ENCODE peak calls at places on chromosomes 13 and 19, in nine cellular contexts. W is activated T-helper 1 cell treated with anti-CD3 and anti-CD28 coated beads, Interleukin-12 subunit alpha, Interleukin-12 subunit beta, Interleukin-2, Interleukin-4 antibody, amounts not matched to agents 30 ng/mL and 10 ng/mL and 1 ng/mL, durations not matched to agents 14 hours and 24 hours and 36 hours; E is mesenteric fat pad; H is NCI-H2171; X is MCF 10A; N is activated CD8-positive, alpha-beta memory T cell treated with anti-CD3 and anti-CD28 coated beads for 4 hours; R is lower leg skin; Y is colonic mucosa; Q is stimulated activated CD4-positive, alpha-beta T cell treated with anti-CD3 and anti-CD28 coated beads, Interleukin-4, amount 100 ng/mL, for 1 hour. V is an unnamed sample.

GRCh38 chr19:54921082-54921481 is 15.1 kb downstream of the NCR1 start:
- DNase-seq in W (no peak), Y (no peak), E (no peak), R (no peak), H (no peak), X (no peak), Q (no peak), N (no peak), V (no peak)

GRCh38 chr13:25175026-25175425 is 2.9 kb upstream of the AMER2 start:
- DNase-seq in Q (no peak), N (no peak), R (no peak), W (no peak), H (no peak), E (no peak), Y (no peak), X (no peak), V (no peak)

GRCh38 chr13:112446867-112447266 is 70.7 kb downstream of the SPACA7 start:
- DNase-seq in E (peak; percentile 77), W (no peak), Y (peak; percentile 3), X (no peak), Q (no peak), N (no peak), H (no peak), R (peak; percentile 76), V (no peak)

GRCh38 chr19:39937094-39937493 is 2.7 kb upstream of the FCGBP start:
- DNase-seq in N (peak; percentile 47), W (peak; percentile 46), H (no peak), Q (peak; percentile 18), X (no peak), E (no peak), Y (peak; percentile 34), R (no peak), V (no peak)

GRCh38 chr13:98411617-98412310 is 165.1 kb downstream of the STK24 start:
- DNase-seq in E (peak; percentile 20), Q (no peak), Y (no peak), H (no peak), R (peak; percentile 86), X (no peak), W (no peak), N (no peak), V (no peak)

GRCh38 chr19:40632311-40633036 is 31.3 kb downstream of the LTBP4 start:
- DNase-seq in H (no peak), Q (no peak), R (no peak), W (no peak), E (no peak), X (no peak), N (no peak), Y (no peak), V (no peak)

GRCh38 chr13:30255696-30256095 is 51.7 kb downstream of the KATNAL1 start:
- DNase-seq in H (no peak), N (no peak), E (no peak), Q (no peak), Y (no peak), R (no peak), X (no peak), W (no peak), V (no peak)

GRCh38 chr19:16886305-16886880 is 2.4 kb upstream of the F2RL3 start:
- DNase-seq in Y (no peak), W (no peak), H (no peak), N (no peak), Q (no peak), E (no peak), R (peak; percentile 93), X (peak; percentile 91), V (no peak)

GRCh38 chr19:44525721-44526430 is 3.6 kb downstream of the CEACAM20 start:
- DNase-seq in X (no peak), E (no peak), R (peak; percentile 46), W (no peak), Y (no peak), H (no peak), Q (no peak), N (no peak), V (no peak)

GRCh38 chr19:40219721-40220276 is 1.6 kb upstream of the TTC9B start:
- DNase-seq in Y (no peak), R (no peak), X (peak; percentile 81), H (no peak), E (no peak), N (no peak), Q (no peak), W (no peak), V (no peak)

GRCh38 chr13:48656621-48657020 is 2.9 kb downstream of the CYSLTR2 start:
- DNase-seq in Y (no peak), Q (no peak), X (no peak), W (no peak), H (no peak), E (no peak), N (no peak), R (no peak), V (no peak)

V was measured in KG1.